ENCODE peak calls at places on chromosomes 12 and 14, in four cellular contexts. F is fibroblast of lung, L is ovary, O is tibial nerve. K is an unnamed sample.

GRCh38 chr12:83092101-83092500 is 405.4 kb downstream of the TMTC2 start:
- DNase-seq in F (no peak), L (no peak), O (no peak), K (no peak)

GRCh38 chr12:55847603-55848329 is 5.0 kb upstream of the MMP19 start:
- DNase-seq in F (peak), L (peak), O (peak), K (no peak)

GRCh38 chr14:61459229-61459628 is 137.8 kb downstream of the PRKCH start:
- DNase-seq in F (no peak), L (no peak), O (no peak), K (no peak)

GRCh38 chr14:23660290-23661226 is 24.4 kb downstream of the DHRS2 start:
- DNase-seq in F (no peak), L (peak), O (no peak), K (peak)

GRCh38 chr12:94174576-94174975 is 26.2 kb downstream of the PLXNC1 start:
- DNase-seq in F (no peak), L (no peak), O (peak), K (no peak)

GRCh38 chr12:52193991-52194390 is 2.2 kb upstream of the KRT80 start:
- DNase-seq in F (peak), L (no peak), O (no peak), K (no peak)

GRCh38 chr12:10612954-10613333 is 465 bp downstream of the MAGOHB start:
- DNase-seq in F (peak), L (no peak), O (no peak), K (no peak)

GRCh38 chr12:65756956-65757511 is 67.2 kb upstream of the HMGA2 start:
- DNase-seq in F (peak), L (no peak), O (no peak), K (peak)

GRCh38 chr12:28814246-28814645 is 334.8 kb upstream of the FAR2 start:
- DNase-seq in F (no peak), L (no peak), O (no peak), K (no peak)

GRCh38 chr14:50363734-50364113 is 33.0 kb downstream of the CDKL1 start:
- DNase-seq in F (no peak), L (no peak), O (peak), K (peak)

GRCh38 chr14:101120636-101121398 is 217.3 kb upstream of the RTL1 start:
- DNase-seq in F (peak), L (peak), O (peak), K (no peak)

GRCh38 chr12:75816892-75817291 is 214.7 kb downstream of the PHLDA1 start:
- DNase-seq in F (peak), L (no peak), O (no peak), K (no peak)

GRCh38 chr14:105483300-105484068 is 3.2 kb upstream of the CRIP1 start:
- DNase-seq in F (no peak), L (no peak), O (no peak), K (no peak)

GRCh38 chr12:131903270-131904255 is 9.1 kb downstream of the ULK1 start:
- DNase-seq in F (no peak), L (no peak), O (no peak), K (no peak)

GRCh38 chr12:68242777-68243176 is 10.6 kb downstream of the IL22 start:
- DNase-seq in F (no peak), L (no peak), O (no peak), K (no peak)

GRCh38 chr12:131733874-131734273 is 23.0 kb downstream of the SFSWAP start:
- DNase-seq in F (no peak), L (no peak), O (no peak), K (no peak)

GRCh38 chr12:122499991-122500684 is 594 bp downstream of the ZCCHC8 start:
- DNase-seq in F (peak), L (peak), O (peak), K (peak)

GRCh38 chr12:57735952-57736742 is 2.4 kb downstream of the AGAP2 start:
- DNase-seq in F (peak), L (peak), O (no peak), K (no peak)

GRCh38 chr12:65517656-65518210 is 239.2 kb downstream of the MSRB3 start:
- DNase-seq in F (no peak), L (no peak), O (no peak), K (no peak)

GRCh38 chr12:107536613-107537012 is 149.0 kb upstream of the PWP1 start:
- DNase-seq in F (peak), L (no peak), O (no peak), K (no peak)

GRCh38 chr12:58917699-58918334 is 2.5 kb downstream of the LRIG3 start:
- DNase-seq in F (peak), L (no peak), O (no peak), K (no peak)

GRCh38 chr14:75242546-75243273 is 35.9 kb upstream of the FOS start:
- DNase-seq in F (peak), L (no peak), O (no peak), K (no peak)

GRCh38 chr12:116977465-116978380 is 67.0 kb downstream of the FBXW8 start:
- DNase-seq in F (no peak), L (no peak), O (no peak), K (peak)

GRCh38 chr12:81327458-81327857 is 249.6 kb downstream of the ACSS3 start:
- DNase-seq in F (no peak), L (no peak), O (no peak), K (no peak)
- TF ChIP-seq CTCF in F (no peak), L (no peak), O (no peak), K (no peak)

GRCh38 chr14:57293851-57294837 is 25.4 kb downstream of the AP5M1 start:
- DNase-seq in F (peak), L (no peak), O (no peak), K (no peak)
- TF ChIP-seq CTCF in F (no peak), L (no peak), O (no peak), K (no peak)

GRCh38 chr12:60255044-60255443 is 659.2 kb downstream of the SLC16A7 start:
- DNase-seq in F (no peak), L (no peak), O (no peak), K (no peak)

GRCh38 chr12:60259241-60259640 is 663.4 kb downstream of the SLC16A7 start:
- DNase-seq in F (peak), L (no peak), O (no peak), K (no peak)

GRCh38 chr12:60262378-60262777 is 666.5 kb downstream of the SLC16A7 start:
- DNase-seq in F (no peak), L (no peak), O (no peak), K (no peak)

GRCh38 chr12:60257063-60257462 is 661.2 kb downstream of the SLC16A7 start:
- DNase-seq in F (peak), L (no peak), O (no peak), K (no peak)
- TF ChIP-seq CTCF in F (no peak), L (no peak), O (no peak), K (no peak)

GRCh38 chr12:104733717-104734175 is 224.3 kb downstream of the SLC41A2 start:
- DNase-seq in F (no peak), L (no peak), O (no peak), K (peak)
- TF ChIP-seq CTCF in F (no peak), L (no peak), O (no peak), K (peak)

K was measured in GM10248.